ENCODE peak calls at places on chromosome 11, in seven cellular contexts. S, J, L, N, P, Z and T are unnamed samples.
A peak's percentile ranks its signal among the peaks of the same experiment; 100 is the strongest.

GRCh38 chr11:112961751-112962747 is 829 bp downstream of the NCAM1 start:
- DNase-seq in S (no peak), J (peak; percentile 59), L (peak; percentile 52), N (no peak), P (no peak), Z (no peak), T (no peak)

GRCh38 chr11:58629857-58630256 is 7.4 kb downstream of the CNTF start:
- DNase-seq in S (peak; percentile 24), J (no peak), L (no peak), N (peak; percentile 73), P (peak; percentile 19), Z (peak; percentile 29), T (peak; percentile 51)

GRCh38 chr11:44565746-44566558 is 489 bp downstream of the CD82 start:
- DNase-seq in S (no peak), J (no peak), L (no peak), N (no peak), P (no peak), Z (no peak), T (no peak)

GRCh38 chr11:831132-831864 is 1.5 kb upstream of the CD151 start:
- DNase-seq in S (no peak), J (no peak), L (no peak), N (no peak), P (no peak), Z (no peak), T (no peak)

GRCh38 chr11:71325418-71326327 is 73.3 kb upstream of the SHANK2 start:
- DNase-seq in S (no peak), J (no peak), L (no peak), N (no peak), P (no peak), Z (no peak), T (no peak)

GRCh38 chr11:44615913-44616806 is 50.7 kb downstream of the CD82 start:
- DNase-seq in S (no peak), J (no peak), L (no peak), N (no peak), P (no peak), Z (no peak), T (no peak)

GRCh38 chr11:128632151-128632791 is 44.9 kb upstream of the ETS1 start:
- DNase-seq in S (peak; percentile 45), J (peak; percentile 51), L (no peak), N (peak; percentile 64), P (peak; percentile 63), Z (peak; percentile 38), T (peak; percentile 77)

GRCh38 chr11:114705280-114706024 is 27.1 kb downstream of the NXPE2 start:
- DNase-seq in S (no peak), J (no peak), L (no peak), N (no peak), P (no peak), Z (no peak), T (no peak)

GRCh38 chr11:115653076-115653475 is 148.9 kb upstream of the CADM1 start:
- DNase-seq in S (no peak), J (no peak), L (no peak), N (no peak), P (no peak), Z (no peak), T (no peak)

GRCh38 chr11:8098879-8099278 is 17.9 kb downstream of the TUB start:
- DNase-seq in S (no peak), J (no peak), L (no peak), N (no peak), P (no peak), Z (no peak), T (no peak)

GRCh38 chr11:100512475-100512874 is 174.6 kb upstream of the ARHGAP42 start:
- DNase-seq in S (no peak), J (no peak), L (no peak), N (no peak), P (no peak), Z (no peak), T (no peak)

GRCh38 chr11:46612326-46612725 is 4.7 kb downstream of the HARBI1 start:
- DNase-seq in S (no peak), J (no peak), L (no peak), N (no peak), P (no peak), Z (no peak), T (no peak)

GRCh38 chr11:6888830-6889229 is 3.5 kb downstream of the OR2D2 start:
- DNase-seq in S (no peak), J (no peak), L (no peak), N (no peak), P (no peak), Z (no peak), T (no peak)

GRCh38 chr11:124759268-124760204 is 2.6 kb downstream of the ESAM start:
- DNase-seq in S (no peak), J (no peak), L (peak; percentile 71), N (no peak), P (no peak), Z (no peak), T (no peak)
- H3K4me3 ChIP-seq in S (no peak overlapping the region), J (peak overlapping the region; percentile 15), L (peak overlapping the region; percentile 54), N (peak overlapping the region; percentile 53), P (no peak overlapping the region), Z (peak overlapping the region; percentile 41), T (no peak overlapping the region)

GRCh38 chr11:70174846-70175764 is 28.0 kb upstream of the FADD start:
- DNase-seq in S (no peak), J (no peak), L (no peak), N (no peak), P (no peak), Z (no peak), T (no peak)

GRCh38 chr11:70180906-70181305 is 22.2 kb upstream of the FADD start:
- DNase-seq in S (no peak), J (no peak), L (no peak), N (no peak), P (no peak), Z (no peak), T (no peak)

GRCh38 chr11:70173018-70173417 is 30.1 kb upstream of the FADD start:
- DNase-seq in S (no peak), J (no peak), L (no peak), N (peak; percentile 10), P (no peak), Z (no peak), T (no peak)

GRCh38 chr11:70182266-70182665 is 20.8 kb upstream of the FADD start:
- DNase-seq in S (no peak), J (no peak), L (no peak), N (no peak), P (no peak), Z (no peak), T (no peak)

GRCh38 chr11:70176940-70177689 is 26.0 kb upstream of the FADD start:
- DNase-seq in S (no peak), J (no peak), L (no peak), N (peak; percentile 3), P (peak; percentile 58), Z (no peak), T (peak; percentile 38)
- TF ChIP-seq CTCF in S (peak; percentile 52), J (no peak), L (peak; percentile 23), N (peak; percentile 40), P (peak; percentile 77), Z (peak; percentile 58), T (peak; percentile 71)

GRCh38 chr11:124863826-124864165 is 1.4 kb upstream of the ROBO3 start:
- DNase-seq in S (no peak), J (no peak), L (no peak), N (no peak), P (peak; percentile 11), Z (no peak), T (no peak)

GRCh38 chr11:124864892-124865180 is 396 bp upstream of the ROBO3 start:
- DNase-seq in S (no peak), J (no peak), L (no peak), N (no peak), P (no peak), Z (no peak), T (no peak)

GRCh38 chr11:124864176-124864891 is 898 bp upstream of the ROBO3 start:
- DNase-seq in S (no peak), J (no peak), L (no peak), N (no peak), P (no peak), Z (no peak), T (no peak)

GRCh38 chr11:124861670-124862069 is 3.6 kb upstream of the ROBO3 start:
- DNase-seq in S (no peak), J (no peak), L (no peak), N (no peak), P (no peak), Z (no peak), T (no peak)

GRCh38 chr11:124863137-124863825 is 2.0 kb upstream of the ROBO3 start:
- DNase-seq in S (no peak), J (no peak), L (no peak), N (peak; percentile 45), P (no peak), Z (no peak), T (no peak)
- H3K4me3 ChIP-seq in S (peak overlapping the region; percentile 37), J (no peak overlapping the region), L (no peak overlapping the region), N (peak overlapping the region; percentile 29), P (no peak overlapping the region), Z (peak overlapping the region; percentile 14), T (no peak overlapping the region)

DNA sequence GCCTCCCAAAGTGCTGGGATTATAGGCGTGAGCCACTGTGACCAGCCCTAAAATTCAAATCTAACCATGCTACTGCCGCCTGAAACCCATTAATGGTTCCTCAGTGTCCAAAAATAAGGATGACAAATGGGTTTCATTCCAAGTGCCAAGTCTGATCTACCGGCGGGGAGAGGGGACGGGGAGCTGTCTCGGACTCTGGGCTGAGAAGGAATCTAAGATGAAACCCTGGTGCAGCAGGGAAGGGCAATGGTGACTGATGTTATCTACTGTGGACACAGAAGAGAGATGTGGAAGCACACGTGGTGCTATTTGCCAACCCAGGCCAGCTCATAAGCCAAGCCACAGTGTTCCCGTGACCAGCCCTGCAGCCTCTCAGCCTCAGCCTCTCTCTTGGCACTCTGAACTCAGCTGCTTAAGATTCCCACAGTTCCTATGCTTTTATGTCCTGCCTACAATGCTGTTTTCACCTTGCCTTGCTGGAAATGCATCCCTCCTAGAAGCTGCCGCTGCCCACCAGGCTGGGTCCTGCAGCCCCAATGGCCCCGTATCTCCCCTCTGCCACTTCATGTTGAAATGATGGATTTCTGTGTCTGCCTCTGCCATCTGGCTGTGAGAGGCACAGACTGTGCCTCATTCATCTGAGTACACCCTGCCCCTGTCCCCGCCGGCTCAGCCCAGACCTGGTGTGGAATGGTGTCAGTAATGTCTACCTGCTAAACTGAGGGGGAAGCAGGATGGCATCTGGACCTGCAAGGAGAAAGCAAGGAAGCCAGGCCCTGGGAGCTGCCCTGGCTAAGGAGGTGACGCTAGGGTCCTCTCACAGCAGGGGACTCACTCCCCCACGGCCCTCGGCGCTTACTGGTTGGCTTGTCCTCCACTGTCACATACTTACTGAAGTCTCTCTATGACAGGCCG is 48.5 kb downstream of the TPBGL start:
- DNase-seq in S (no peak), J (no peak), L (no peak), N (no peak), P (no peak), Z (no peak), T (no peak)
- TF ChIP-seq CTCF in S (no peak), J (no peak), L (no peak), N (no peak), P (no peak), Z (no peak), T (no peak)